ENCODE peak calls at places on chromosome 1, in six cellular contexts. X is activated CD4-positive, CD25-positive, alpha-beta regulatory T cell treated with anti-CD3 and anti-CD28 coated beads, Interleukin-2, amount 50 U/mL, for 16 hours; S is stimulated activated CD4-positive, alpha-beta T cell treated with anti-CD3 and anti-CD28 coated beads, Interleukin-1b, Interleukin-23, amount 100 ng/mL, for 24 hours; Q is NCI-H1092 treated with DMSO at 0.1 percent for 48 hours; V is AG08395; R is myocyte. D is an unnamed sample.

GRCh38 chr1:67704351-67704750 is 19.4 kb downstream of the GADD45A start:
- DNase-seq in X (no peak), V (no peak), Q (no peak), R (peak), S (no peak), D (no peak)

GRCh38 chr1:164440222-164440621 is 118.8 kb upstream of the PBX1 start:
- DNase-seq in V (peak), X (no peak), S (no peak), R (no peak), Q (peak), D (peak)

GRCh38 chr1:183702087-183702812 is 49.1 kb upstream of the APOBEC4 start:
- DNase-seq in Q (no peak), X (no peak), S (no peak), R (no peak), V (no peak), D (no peak)

GRCh38 chr1:185156321-185156853 is 366 bp downstream of the TRMT1L start:
- DNase-seq in V (no peak), S (no peak), R (no peak), X (peak), Q (peak), D (no peak)

GRCh38 chr1:219991511-219991810 is 54.8 kb downstream of the EPRS1 start:
- DNase-seq in X (no peak), S (no peak), V (no peak), Q (no peak), R (no peak), D (no peak)

GRCh38 chr1:201739492-201740085 is 89.4 kb upstream of the IPO9 start:
- DNase-seq in Q (peak), V (no peak), S (peak), X (peak), R (no peak), D (peak)

GRCh38 chr1:87968259-87968955 is 639.7 kb downstream of the LMO4 start:
- DNase-seq in X (no peak), S (no peak), Q (no peak), V (peak), R (peak), D (no peak)

GRCh38 chr1:49016030-49016991 is 239.6 kb upstream of the BEND5 start:
- DNase-seq in S (no peak), R (no peak), X (no peak), V (peak), Q (no peak), D (no peak)

GRCh38 chr1:209561561-209561960 is 22.0 kb upstream of the CAMK1G start:
- DNase-seq in X (no peak), V (no peak), R (peak), Q (no peak), S (no peak), D (no peak)

GRCh38 chr1:21149862-21150432 is 26.8 kb downstream of the EIF4G3 start:
- DNase-seq in S (no peak), Q (no peak), V (peak), X (no peak), R (peak), D (peak)

GRCh38 chr1:212355230-212355969 is 59.3 kb downstream of the PACC1 start:
- DNase-seq in V (peak), X (no peak), R (peak), Q (no peak), S (no peak), D (no peak)

GRCh38 chr1:56688522-56689026 is 43.5 kb downstream of the PRKAA2 start:
- DNase-seq in Q (no peak), X (no peak), R (no peak), S (no peak), V (peak), D (peak)

GRCh38 chr1:212287261-212287895 is 2.2 kb downstream of the PPP2R5A start:
- DNase-seq in X (no peak), Q (no peak), S (no peak), V (no peak), R (no peak), D (no peak)

GRCh38 chr1:38213720-38214367 is 167.3 kb upstream of the POU3F1 start:
- DNase-seq in R (no peak), V (no peak), X (no peak), Q (peak), S (no peak), D (no peak)

GRCh38 chr1:201876148-201876547 is 12.6 kb upstream of the SHISA4 start:
- DNase-seq in X (no peak), Q (no peak), R (no peak), V (no peak), S (no peak), D (no peak)

GRCh38 chr1:207913951-207914350 is 3.0 kb upstream of the CD34 start:
- DNase-seq in Q (no peak), R (peak), V (no peak), S (no peak), X (no peak), D (no peak)

GRCh38 chr1:183039330-183039729 is 16.1 kb downstream of the LAMC1 start:
- DNase-seq in X (no peak), S (no peak), Q (no peak), R (no peak), V (no peak), D (no peak)

GRCh38 chr1:162629077-162629637 is 3.1 kb upstream of the DDR2 start:
- DNase-seq in Q (no peak), R (no peak), S (no peak), V (no peak), X (no peak), D (no peak)

GRCh38 chr1:43317817-43318471 is 17.2 kb downstream of the TIE1 start:
- DNase-seq in R (no peak), V (peak), Q (no peak), X (no peak), S (no peak), D (no peak)

GRCh38 chr1:151001592-151001991 is 5.1 kb downstream of the MINDY1 start:
- DNase-seq in Q (no peak), X (no peak), S (no peak), V (no peak), R (no peak), D (no peak)

GRCh38 chr1:2091611-2092604 is 41.7 kb downstream of the PRKCZ start:
- DNase-seq in V (peak), R (peak), X (no peak), Q (no peak), S (peak), D (peak)